ENCODE peak calls at places on chromosomes 1 and 21, in seven cellular contexts. One of them, this sample, is unnamed.

GRCh38 chr1:230396966-230397365 is 29.2 kb downstream of the PGBD5 start:
- DNase-seq in fibroblast of lung: no peak
- DNase-seq in right lobe of liver: no peak
- DNase-seq in stimulated activated CD4-positive, alpha-beta T cell treated with anti-CD3 and anti-CD28 coated beads, TNF-alpha, amount 100 ng/mL, for 48 hours: no peak
- DNase-seq in heart right ventricle: no peak
- DNase-seq in spleen: no peak
- DNase-seq in HT-29: no peak
- DNase-seq in this sample: no peak

GRCh38 chr1:42992043-42992697 is 33.5 kb upstream of the SLC2A1 start:
- DNase-seq in HT-29: peak; percentile 49
- DNase-seq in fibroblast of lung: no peak
- DNase-seq in right lobe of liver: no peak
- DNase-seq in stimulated activated CD4-positive, alpha-beta T cell treated with anti-CD3 and anti-CD28 coated beads, TNF-alpha, amount 100 ng/mL, for 48 hours: no peak
- DNase-seq in spleen: no peak
- DNase-seq in heart right ventricle: no peak
- DNase-seq in this sample: no peak

GRCh38 chr1:112515311-112516009 is 6.7 kb downstream of the WNT2B start:
- DNase-seq in spleen: no peak
- DNase-seq in HT-29: no peak
- DNase-seq in heart right ventricle: no peak
- DNase-seq in right lobe of liver: no peak
- DNase-seq in stimulated activated CD4-positive, alpha-beta T cell treated with anti-CD3 and anti-CD28 coated beads, TNF-alpha, amount 100 ng/mL, for 48 hours: no peak
- DNase-seq in fibroblast of lung: peak; percentile 75
- DNase-seq in this sample: no peak

GRCh38 chr21:38645282-38645681 is 147.0 kb upstream of the ERG start:
- DNase-seq in fibroblast of lung: peak; percentile 97
- DNase-seq in spleen: no peak
- DNase-seq in right lobe of liver: no peak
- DNase-seq in HT-29: no peak
- DNase-seq in heart right ventricle: no peak
- DNase-seq in stimulated activated CD4-positive, alpha-beta T cell treated with anti-CD3 and anti-CD28 coated beads, TNF-alpha, amount 100 ng/mL, for 48 hours: no peak
- DNase-seq in this sample: no peak

GRCh38 chr1:176609556-176610408 is 146.8 kb downstream of the PAPPA2 start:
- DNase-seq in heart right ventricle: no peak
- DNase-seq in fibroblast of lung: no peak
- DNase-seq in stimulated activated CD4-positive, alpha-beta T cell treated with anti-CD3 and anti-CD28 coated beads, TNF-alpha, amount 100 ng/mL, for 48 hours: no peak
- DNase-seq in right lobe of liver: no peak
- DNase-seq in spleen: no peak
- DNase-seq in HT-29: no peak
- DNase-seq in this sample: no peak

GRCh38 chr1:228669401-228669695 is 65.9 kb upstream of the RHOU start:
- DNase-seq in right lobe of liver: no peak
- DNase-seq in HT-29: no peak
- DNase-seq in heart right ventricle: no peak
- DNase-seq in spleen: no peak
- DNase-seq in fibroblast of lung: no peak
- DNase-seq in stimulated activated CD4-positive, alpha-beta T cell treated with anti-CD3 and anti-CD28 coated beads, TNF-alpha, amount 100 ng/mL, for 48 hours: no peak
- DNase-seq in this sample: no peak

GRCh38 chr1:24894002-24894401 is 36.1 kb downstream of the RUNX3 start:
- DNase-seq in fibroblast of lung: no peak
- DNase-seq in right lobe of liver: peak; percentile 25
- DNase-seq in stimulated activated CD4-positive, alpha-beta T cell treated with anti-CD3 and anti-CD28 coated beads, TNF-alpha, amount 100 ng/mL, for 48 hours: no peak
- DNase-seq in spleen: peak; percentile 16
- DNase-seq in heart right ventricle: no peak
- DNase-seq in HT-29: no peak
- DNase-seq in this sample: peak; percentile 37

GRCh38 chr1:12338017-12338416 is 108.2 kb downstream of the VPS13D start:
- DNase-seq in fibroblast of lung: no peak
- DNase-seq in right lobe of liver: no peak
- DNase-seq in stimulated activated CD4-positive, alpha-beta T cell treated with anti-CD3 and anti-CD28 coated beads, TNF-alpha, amount 100 ng/mL, for 48 hours: no peak
- DNase-seq in spleen: no peak
- DNase-seq in HT-29: no peak
- DNase-seq in heart right ventricle: no peak
- DNase-seq in this sample: no peak

GRCh38 chr1:201363455-201363854 is 14.0 kb downstream of the TNNT2 start:
- DNase-seq in HT-29: no peak
- DNase-seq in stimulated activated CD4-positive, alpha-beta T cell treated with anti-CD3 and anti-CD28 coated beads, TNF-alpha, amount 100 ng/mL, for 48 hours: no peak
- DNase-seq in heart right ventricle: no peak
- DNase-seq in fibroblast of lung: no peak
- DNase-seq in right lobe of liver: peak; percentile 6
- DNase-seq in spleen: peak; percentile 32
- DNase-seq in this sample: no peak

GRCh38 chr21:41664881-41665765 is 101.7 kb downstream of the RIPK4 start:
- DNase-seq in heart right ventricle: peak; percentile 25
- DNase-seq in stimulated activated CD4-positive, alpha-beta T cell treated with anti-CD3 and anti-CD28 coated beads, TNF-alpha, amount 100 ng/mL, for 48 hours: no peak
- DNase-seq in spleen: peak; percentile 62
- DNase-seq in HT-29: peak; percentile 26
- DNase-seq in right lobe of liver: no peak
- DNase-seq in fibroblast of lung: peak; percentile 68
- DNase-seq in this sample: no peak

GRCh38 chr1:89608627-89609338 is 24.1 kb upstream of the LRRC8C start:
- DNase-seq in spleen: peak; percentile 81
- DNase-seq in right lobe of liver: no peak
- DNase-seq in fibroblast of lung: no peak
- DNase-seq in HT-29: no peak
- DNase-seq in heart right ventricle: no peak
- DNase-seq in stimulated activated CD4-positive, alpha-beta T cell treated with anti-CD3 and anti-CD28 coated beads, TNF-alpha, amount 100 ng/mL, for 48 hours: peak; percentile 56
- DNase-seq in this sample: peak; percentile 90

GRCh38 chr1:185645686-185646085 is 88.5 kb upstream of the HMCN1 start:
- DNase-seq in HT-29: peak; percentile 15
- DNase-seq in heart right ventricle: no peak
- DNase-seq in fibroblast of lung: peak; percentile 41
- DNase-seq in right lobe of liver: no peak
- DNase-seq in spleen: no peak
- DNase-seq in stimulated activated CD4-positive, alpha-beta T cell treated with anti-CD3 and anti-CD28 coated beads, TNF-alpha, amount 100 ng/mL, for 48 hours: no peak
- DNase-seq in this sample: no peak

GRCh38 chr1:4133541-4133940 is 233.5 kb upstream of the C1orf174 start:
- DNase-seq in HT-29: no peak
- DNase-seq in stimulated activated CD4-positive, alpha-beta T cell treated with anti-CD3 and anti-CD28 coated beads, TNF-alpha, amount 100 ng/mL, for 48 hours: no peak
- DNase-seq in heart right ventricle: no peak
- DNase-seq in right lobe of liver: no peak
- DNase-seq in fibroblast of lung: no peak
- DNase-seq in spleen: no peak
- DNase-seq in this sample: no peak

GRCh38 chr21:37431243-37431642 is 64.7 kb downstream of the DYRK1A start:
- DNase-seq in right lobe of liver: no peak
- DNase-seq in heart right ventricle: no peak
- DNase-seq in stimulated activated CD4-positive, alpha-beta T cell treated with anti-CD3 and anti-CD28 coated beads, TNF-alpha, amount 100 ng/mL, for 48 hours: no peak
- DNase-seq in HT-29: no peak
- DNase-seq in spleen: no peak
- DNase-seq in fibroblast of lung: no peak
- DNase-seq in this sample: no peak

GRCh38 chr1:232273071-232273470 is 356.9 kb downstream of the SIPA1L2 start:
- DNase-seq in right lobe of liver: no peak
- DNase-seq in fibroblast of lung: no peak
- DNase-seq in stimulated activated CD4-positive, alpha-beta T cell treated with anti-CD3 and anti-CD28 coated beads, TNF-alpha, amount 100 ng/mL, for 48 hours: no peak
- DNase-seq in HT-29: no peak
- DNase-seq in heart right ventricle: no peak
- DNase-seq in spleen: no peak
- DNase-seq in this sample: no peak

GRCh38 chr1:161706483-161707347 is at the start of gene FCRLA:
- DNase-seq in heart right ventricle: peak; percentile 54
- DNase-seq in spleen: no peak
- DNase-seq in stimulated activated CD4-positive, alpha-beta T cell treated with anti-CD3 and anti-CD28 coated beads, TNF-alpha, amount 100 ng/mL, for 48 hours: no peak
- DNase-seq in HT-29: no peak
- DNase-seq in right lobe of liver: no peak
- DNase-seq in fibroblast of lung: peak; percentile 97
- DNase-seq in this sample: no peak

GRCh38 chr1:23581219-23581618 is 21.9 kb upstream of the ID3 start:
- DNase-seq in right lobe of liver: no peak
- DNase-seq in HT-29: no peak
- DNase-seq in spleen: peak; percentile 77
- DNase-seq in heart right ventricle: peak; percentile 78
- DNase-seq in stimulated activated CD4-positive, alpha-beta T cell treated with anti-CD3 and anti-CD28 coated beads, TNF-alpha, amount 100 ng/mL, for 48 hours: no peak
- DNase-seq in fibroblast of lung: peak; percentile 37
- DNase-seq in this sample: no peak

GRCh38 chr1:84259989-84260388 is 41.5 kb upstream of the SAMD13 start:
- DNase-seq in heart right ventricle: no peak
- DNase-seq in stimulated activated CD4-positive, alpha-beta T cell treated with anti-CD3 and anti-CD28 coated beads, TNF-alpha, amount 100 ng/mL, for 48 hours: no peak
- DNase-seq in HT-29: no peak
- DNase-seq in right lobe of liver: no peak
- DNase-seq in spleen: no peak
- DNase-seq in fibroblast of lung: no peak
- DNase-seq in this sample: no peak

GRCh38 chr1:109466100-109466439 is 276 bp upstream of the SYPL2 start:
- DNase-seq in heart right ventricle: no peak
- DNase-seq in stimulated activated CD4-positive, alpha-beta T cell treated with anti-CD3 and anti-CD28 coated beads, TNF-alpha, amount 100 ng/mL, for 48 hours: no peak
- DNase-seq in right lobe of liver: no peak
- DNase-seq in fibroblast of lung: no peak
- DNase-seq in HT-29: no peak
- DNase-seq in spleen: no peak
- DNase-seq in this sample: no peak

GRCh38 chr1:42765832-42766722 is 751 bp downstream of the P3H1 start:
- DNase-seq in heart right ventricle: peak; percentile 42
- DNase-seq in stimulated activated CD4-positive, alpha-beta T cell treated with anti-CD3 and anti-CD28 coated beads, TNF-alpha, amount 100 ng/mL, for 48 hours: peak; percentile 55
- DNase-seq in HT-29: peak; percentile 64
- DNase-seq in fibroblast of lung: peak; percentile 84
- DNase-seq in spleen: no peak
- DNase-seq in right lobe of liver: peak; percentile 72
- DNase-seq in this sample: peak; percentile 64

GRCh38 chr1:57796609-57797008 is 372.7 kb upstream of the DAB1 start:
- DNase-seq in stimulated activated CD4-positive, alpha-beta T cell treated with anti-CD3 and anti-CD28 coated beads, TNF-alpha, amount 100 ng/mL, for 48 hours: no peak
- DNase-seq in HT-29: peak; percentile 30
- DNase-seq in heart right ventricle: no peak
- DNase-seq in fibroblast of lung: peak; percentile 42
- DNase-seq in right lobe of liver: no peak
- DNase-seq in spleen: no peak
- DNase-seq in this sample: no peak

GRCh38 chr1:37561794-37562132 is 5.0 kb downstream of the DNALI1 start:
- DNase-seq in stimulated activated CD4-positive, alpha-beta T cell treated with anti-CD3 and anti-CD28 coated beads, TNF-alpha, amount 100 ng/mL, for 48 hours: peak; percentile 31
- DNase-seq in spleen: no peak
- DNase-seq in right lobe of liver: no peak
- DNase-seq in HT-29: peak; percentile 31
- DNase-seq in fibroblast of lung: peak; percentile 21
- DNase-seq in heart right ventricle: no peak
- DNase-seq in this sample: peak; percentile 62

GRCh38 chr1:45894921-45895320 is 91.5 kb downstream of the MAST2 start:
- DNase-seq in heart right ventricle: no peak
- DNase-seq in spleen: no peak
- DNase-seq in HT-29: no peak
- DNase-seq in right lobe of liver: no peak
- DNase-seq in stimulated activated CD4-positive, alpha-beta T cell treated with anti-CD3 and anti-CD28 coated beads, TNF-alpha, amount 100 ng/mL, for 48 hours: no peak
- DNase-seq in fibroblast of lung: no peak
- DNase-seq in this sample: no peak

GRCh38 chr1:99645199-99645598 is 714 bp upstream of the PALMD start:
- DNase-seq in stimulated activated CD4-positive, alpha-beta T cell treated with anti-CD3 and anti-CD28 coated beads, TNF-alpha, amount 100 ng/mL, for 48 hours: no peak
- DNase-seq in fibroblast of lung: peak; percentile 57
- DNase-seq in right lobe of liver: peak; percentile 63
- DNase-seq in heart right ventricle: peak; percentile 54
- DNase-seq in HT-29: peak; percentile 49
- DNase-seq in spleen: no peak
- DNase-seq in this sample: no peak

GRCh38 chr21:40765771-40766170 is 81.2 kb downstream of the DSCAM start:
- DNase-seq in fibroblast of lung: no peak
- DNase-seq in stimulated activated CD4-positive, alpha-beta T cell treated with anti-CD3 and anti-CD28 coated beads, TNF-alpha, amount 100 ng/mL, for 48 hours: no peak
- DNase-seq in heart right ventricle: no peak
- DNase-seq in spleen: no peak
- DNase-seq in HT-29: no peak
- DNase-seq in right lobe of liver: no peak
- DNase-seq in this sample: no peak

GRCh38 chr1:181846681-181847080 is 214.8 kb downstream of the ZNF648 start:
- DNase-seq in spleen: no peak
- DNase-seq in heart right ventricle: no peak
- DNase-seq in stimulated activated CD4-positive, alpha-beta T cell treated with anti-CD3 and anti-CD28 coated beads, TNF-alpha, amount 100 ng/mL, for 48 hours: no peak
- DNase-seq in HT-29: no peak
- DNase-seq in right lobe of liver: no peak
- DNase-seq in fibroblast of lung: no peak
- DNase-seq in this sample: no peak

GRCh38 chr1:2429780-2430591 is 17.6 kb upstream of the PEX10 start:
- DNase-seq in HT-29: peak; percentile 42
- DNase-seq in heart right ventricle: no peak
- DNase-seq in right lobe of liver: no peak
- DNase-seq in stimulated activated CD4-positive, alpha-beta T cell treated with anti-CD3 and anti-CD28 coated beads, TNF-alpha, amount 100 ng/mL, for 48 hours: no peak
- DNase-seq in spleen: no peak
- DNase-seq in fibroblast of lung: no peak
- DNase-seq in this sample: no peak

GRCh38 chr1:199218065-199218464 is 579.2 kb downstream of the PTPRC start:
- DNase-seq in HT-29: no peak
- DNase-seq in fibroblast of lung: no peak
- DNase-seq in right lobe of liver: no peak
- DNase-seq in spleen: peak; percentile 51
- DNase-seq in stimulated activated CD4-positive, alpha-beta T cell treated with anti-CD3 and anti-CD28 coated beads, TNF-alpha, amount 100 ng/mL, for 48 hours: no peak
- DNase-seq in heart right ventricle: no peak
- DNase-seq in this sample: no peak

This sample was measured in activated CD8-positive, alpha-beta memory T cell treated with anti-CD3 and anti-CD28 coated beads, Interleukin-2, amount 10 ng/mL, durations not matched to agents 7 days and 5 days.